ENCODE peak calls at places on chromosomes 3 and 15, in seven cellular contexts. B is tibial nerve, Q is left ventricle myocardium inferior, Z is mesenchymal stem cell, O is MG63, C is left lung, V is keratinocyte. A is an unnamed sample.
A peak's percentile ranks its signal among the peaks of the same experiment; 100 is the strongest.

GRCh38 chr15:56124391-56124790 is 119.3 kb downstream of the RFX7 start:
- DNase-seq in C (no peak), Z (no peak), O (no peak), B (no peak), Q (no peak), V (no peak), A (no peak)

GRCh38 chr3:42014443-42014945 is 52.6 kb upstream of the ULK4 start:
- DNase-seq in O (no peak), B (no peak), C (no peak), Q (no peak), Z (peak; percentile 33), V (no peak), A (no peak)

GRCh38 chr15:98785796-98786581 is 137.7 kb downstream of the IGF1R start:
- DNase-seq in Q (no peak), C (no peak), V (no peak), Z (no peak), B (no peak), O (no peak), A (no peak)

GRCh38 chr15:90489944-90490343 is 39.8 kb upstream of the CRTC3 start:
- DNase-seq in B (no peak), O (no peak), C (no peak), V (no peak), Z (peak; percentile 70), Q (no peak), A (no peak)

GRCh38 chr3:24683511-24684384 is 189.1 kb upstream of the THRB start:
- DNase-seq in B (no peak), Q (no peak), C (no peak), V (no peak), O (no peak), Z (peak; percentile 83), A (no peak)

GRCh38 chr3:122581622-122582021 is 4.2 kb downstream of the PARP15 start:
- DNase-seq in V (no peak), Z (no peak), C (no peak), Q (no peak), B (no peak), O (no peak), A (no peak)

GRCh38 chr3:12891985-12892839 is 50.8 kb upstream of the RPL32 start:
- DNase-seq in B (peak; percentile 62), C (no peak), Z (peak; percentile 71), Q (no peak), V (no peak), O (no peak), A (no peak)

GRCh38 chr15:63672775-63673174 is 75.6 kb downstream of the FBXL22 start:
- DNase-seq in V (no peak), B (no peak), Q (no peak), O (no peak), C (no peak), Z (no peak), A (no peak)

GRCh38 chr3:143348486-143349327 is 229.1 kb downstream of the CHST2 start:
- DNase-seq in V (no peak), C (peak; percentile 23), Q (no peak), Z (no peak), O (no peak), B (no peak), A (no peak)

GRCh38 chr3:127407026-127407939 is 119.4 kb upstream of the PRR20G start:
- DNase-seq in Z (no peak), Q (no peak), B (no peak), O (no peak), C (no peak), V (no peak), A (no peak)

DNA sequence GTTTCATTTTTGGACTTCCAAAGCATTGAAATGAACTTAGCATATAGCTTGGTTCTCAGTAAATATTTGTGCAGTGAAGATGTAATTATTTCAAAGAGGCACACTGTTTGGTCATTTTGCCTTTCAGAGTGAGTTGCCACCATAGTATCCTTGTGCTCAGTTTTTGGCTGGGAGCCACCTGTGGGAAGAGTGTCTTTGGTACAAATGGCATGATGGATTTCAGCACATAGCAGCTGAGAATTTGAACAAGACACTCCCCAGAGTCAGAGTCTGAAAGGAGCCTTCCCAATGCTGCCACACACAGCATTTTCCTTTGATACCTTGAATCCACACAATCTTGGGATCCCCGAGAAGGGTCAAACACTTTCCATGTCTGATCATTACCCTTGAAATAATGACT is 897.2 kb upstream of the ARPP21 start:
- DNase-seq in O (no peak), Z (no peak), Q (no peak), B (no peak), V (no peak), C (no peak), A (no peak)
- H3K9me3 ChIP-seq in O (no peaks in the 10 kb centered on the region), Z (peaks cover 6% of the 10 kb centered on the region), Q (peaks cover 6% of the 10 kb centered on the region), B (no peaks in the 10 kb centered on the region), V (no peaks in the 10 kb centered on the region), C (peaks cover 12% of the 10 kb centered on the region), A (peaks cover 2% of the 10 kb centered on the region)

GRCh38 chr15:27483124-27483523 is 512.1 kb downstream of the GABRG3 start:
- DNase-seq in C (no peak), Q (no peak), V (no peak), O (no peak), B (no peak), Z (no peak), A (no peak)
- H3K9me3 ChIP-seq in C (no peaks in the 10 kb centered on the region), Q (no peaks in the 10 kb centered on the region), V (no peaks in the 10 kb centered on the region), O (no peaks in the 10 kb centered on the region), B (no peaks in the 10 kb centered on the region), Z (no peaks in the 10 kb centered on the region), A (peaks cover 3% of the 10 kb centered on the region)

GRCh38 chr15:25230442-25230841 is 208.4 kb downstream of the UBE3A start:
- DNase-seq in Q (no peak), V (no peak), O (no peak), B (no peak), C (no peak), Z (no peak), A (no peak)
- H3K9me3 ChIP-seq in Q (peaks cover 28% of the 10 kb centered on the region), V (peaks cover 33% of the 10 kb centered on the region), O (no peaks in the 10 kb centered on the region), B (peaks cover 2% of the 10 kb centered on the region), C (peaks cover 92% of the 10 kb centered on the region), Z (no peaks in the 10 kb centered on the region), A (peaks cover 3% of the 10 kb centered on the region)

GRCh38 chr3:187473778-187474406 is 105.7 kb downstream of the RTP4 start:
- DNase-seq in O (no peak), Q (no peak), Z (no peak), B (no peak), V (no peak), C (no peak), A (no peak)
- H3K9me3 ChIP-seq in O (peaks cover 21% of the 10 kb centered on the region), Q (peaks cover 51% of the 10 kb centered on the region), Z (peaks cover 20% of the 10 kb centered on the region), B (no peaks in the 10 kb centered on the region), V (no peaks in the 10 kb centered on the region), C (peaks cover 41% of the 10 kb centered on the region), A (no peaks in the 10 kb centered on the region)

DNA sequence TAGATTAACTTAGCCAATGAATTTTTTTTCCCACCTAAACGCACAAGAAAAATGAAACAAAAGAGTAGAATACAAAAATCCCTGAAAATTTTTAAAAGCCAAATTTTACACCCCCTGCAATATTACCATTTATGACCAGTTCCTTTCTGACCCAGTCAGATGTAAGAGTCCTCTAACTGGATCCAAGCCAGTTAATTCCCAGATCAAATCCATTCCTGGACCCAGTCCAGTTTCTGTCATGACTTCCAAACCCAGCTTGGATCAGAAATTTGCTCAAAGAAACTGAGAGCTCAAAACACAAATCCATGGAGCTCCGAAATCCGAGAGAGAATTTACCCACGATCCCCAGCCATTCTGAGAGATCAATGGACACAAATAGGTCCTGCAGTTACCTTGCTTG is 17.0 kb upstream of the ALDH1L1 start:
- DNase-seq in Q (no peak), Z (no peak), B (no peak), C (no peak), V (no peak), O (no peak), A (no peak)
- H3K9me3 ChIP-seq in Q (peaks cover 13% of the 10 kb centered on the region), Z (peaks cover 17% of the 10 kb centered on the region), B (no peaks in the 10 kb centered on the region), C (peaks cover 14% of the 10 kb centered on the region), V (no peaks in the 10 kb centered on the region), O (peaks cover 14% of the 10 kb centered on the region), A (no peaks in the 10 kb centered on the region)

GRCh38 chr3:190826018-190826417 is 36.5 kb downstream of the GMNC start:
- DNase-seq in Q (no peak), V (no peak), O (peak; percentile 24), B (no peak), Z (no peak), C (no peak), A (no peak)
- H3K9me3 ChIP-seq in Q (no peaks in the 10 kb centered on the region), V (no peaks in the 10 kb centered on the region), O (no peaks in the 10 kb centered on the region), B (no peaks in the 10 kb centered on the region), Z (no peaks in the 10 kb centered on the region), C (no peaks in the 10 kb centered on the region), A (no peaks in the 10 kb centered on the region)

GRCh38 chr15:24898715-24899278 is 56.0 kb upstream of the SNRPN start:
- DNase-seq in B (no peak), C (no peak), O (no peak), Q (no peak), Z (no peak), V (no peak), A (no peak)

GRCh38 chr15:24899367-24899766 is 55.4 kb upstream of the SNRPN start:
- DNase-seq in O (no peak), V (no peak), C (no peak), Z (peak; percentile 4), Q (no peak), B (no peak), A (no peak)

DNA sequence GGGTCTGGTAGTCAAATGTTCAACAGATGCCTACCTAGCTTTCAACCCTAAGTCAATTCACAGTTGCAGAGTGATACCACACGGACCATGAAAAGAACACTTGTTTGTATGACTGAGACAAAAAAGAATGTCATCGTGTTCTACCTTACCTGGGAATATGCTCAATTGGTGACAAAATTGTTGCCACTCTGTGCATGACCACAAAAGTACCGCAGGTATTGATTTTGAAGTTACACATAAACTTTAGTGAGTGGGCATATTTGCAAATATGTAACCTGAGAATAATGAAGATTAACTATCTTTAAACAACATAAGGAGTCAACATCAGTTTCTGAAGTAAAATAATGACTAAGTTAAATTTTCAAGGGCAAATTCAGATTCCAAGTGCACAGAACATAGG is 53.4 kb upstream of the SNRPN start:
- DNase-seq in Z (no peak), B (no peak), C (no peak), V (no peak), Q (no peak), O (no peak), A (no peak)
- H3K9me3 ChIP-seq in Z (peaks cover 27% of the 10 kb centered on the region), B (no peaks in the 10 kb centered on the region), C (peaks cover 40% of the 10 kb centered on the region), V (no peaks in the 10 kb centered on the region), Q (peaks cover 3% of the 10 kb centered on the region), O (no peaks in the 10 kb centered on the region), A (no peaks in the 10 kb centered on the region)

GRCh38 chr15:25066708-25067107 is 111.9 kb downstream of the SNRPN start:
- DNase-seq in Q (no peak), C (no peak), Z (no peak), B (no peak), O (no peak), V (no peak), A (no peak)
- H3K9me3 ChIP-seq in Q (peaks cover 100% of the 10 kb centered on the region), C (peaks cover 100% of the 10 kb centered on the region), Z (peaks cover 100% of the 10 kb centered on the region), B (peaks cover 98% of the 10 kb centered on the region), O (no peaks in the 10 kb centered on the region), V (peaks cover 95% of the 10 kb centered on the region), A (peaks cover 54% of the 10 kb centered on the region)